ENCODE peak calls at places on chromosomes 16 and 17, in four cellular contexts. I is RPMI8226, N is neuronal stem cell, R is EL. J is an unnamed sample.

GRCh38 chr16:69906838-69907301 is 44.3 kb upstream of the CLEC18A start:
- DNase-seq in N (no peak), R (peak), I (no peak), J (no peak)

GRCh38 chr17:49753959-49754391 is 10.0 kb downstream of the FAM117A start:
- DNase-seq in R (no peak), I (no peak), N (no peak), J (no peak)

GRCh38 chr16:67156146-67156844 is 3.4 kb downstream of the TRADD start:
- DNase-seq in R (no peak), I (no peak), N (no peak), J (no peak)

GRCh38 chr17:37182786-37183185 is 193.0 kb upstream of the C17orf78 start:
- DNase-seq in I (no peak), R (peak), N (no peak), J (no peak)

GRCh38 chr17:72890711-72891110 is 201.8 kb downstream of the SLC39A11 start:
- DNase-seq in I (no peak), R (peak), N (no peak), J (no peak)

GRCh38 chr16:2150418-2151187 is 2.2 kb downstream of the RAB26 start:
- DNase-seq in R (peak), I (peak), N (no peak), J (no peak)

GRCh38 chr17:7026471-7027115 is 3.7 kb downstream of the BCL6B start:
- DNase-seq in I (no peak), R (no peak), N (no peak), J (no peak)

GRCh38 chr16:87702325-87702811 is 63.4 kb downstream of the KLHDC4 start:
- DNase-seq in R (no peak), I (no peak), N (no peak), J (no peak)

GRCh38 chr17:79117905-79118487 is 43.4 kb downstream of the ENGASE start:
- DNase-seq in N (no peak), R (no peak), I (no peak), J (no peak)

GRCh38 chr17:78164748-78165607 is 3.4 kb upstream of the SYNGR2 start:
- DNase-seq in N (no peak), I (no peak), R (no peak), J (no peak)

GRCh38 chr17:46768540-46768870 is 50.0 kb downstream of the WNT3 start:
- DNase-seq in R (no peak), N (no peak), I (no peak), J (no peak)

GRCh38 chr17:74860229-74860998 is 729 bp upstream of the GRIN2C start:
- DNase-seq in I (no peak), N (no peak), R (no peak), J (no peak)